ENCODE peak calls at places on chromosomes 5 and 9, in six cellular contexts. E is mesendoderm, K is IMR-90, F is H1, R is neuronal stem cell, O is mesenchymal stem cell. P is an unnamed sample.
A peak's percentile ranks its signal among the peaks of the same experiment; 100 is the strongest.

GRCh38 chr5:64165160-64165499 is 513 bp upstream of the RNF180 start:
- DNase-seq in E (no peak), K (no peak), F (no peak), R (no peak), O (no peak), P (no peak)

GRCh38 chr5:98096155-98096554 is 677.3 kb upstream of the RGMB start:
- DNase-seq in E (peak; percentile 9), K (peak; percentile 92), F (no peak), R (no peak), O (peak; percentile 80), P (no peak)

GRCh38 chr5:135465391-135466122 is 13.4 kb upstream of the TIFAB start:
- DNase-seq in E (no peak), K (no peak), F (no peak), R (no peak), O (no peak), P (no peak)

GRCh38 chr9:100324594-100325200 is 28.0 kb downstream of the TEX10 start:
- DNase-seq in E (peak; percentile 49), K (peak; percentile 74), F (no peak), R (no peak), O (peak; percentile 49), P (no peak)

GRCh38 chr5:143775258-143775657 is 36.7 kb upstream of the HMHB1 start:
- DNase-seq in E (no peak), K (peak; percentile 75), F (no peak), R (no peak), O (peak; percentile 45), P (no peak)

GRCh38 chr5:56833325-56833724 is 18.0 kb downstream of the MAP3K1 start:
- DNase-seq in E (peak; percentile 70), K (no peak), F (no peak), R (no peak), O (no peak), P (no peak)

GRCh38 chr9:117224676-117225075 is 190.2 kb downstream of the ASTN2 start:
- DNase-seq in E (peak; percentile 82), K (no peak), F (no peak), R (no peak), O (no peak), P (peak; percentile 45)

GRCh38 chr5:127898551-127899213 is 184.9 kb upstream of the SLC12A2 start:
- DNase-seq in E (no peak), K (peak; percentile 61), F (no peak), R (no peak), O (no peak), P (no peak)

GRCh38 chr9:93270976-93271375 is 87.0 kb downstream of the WNK2 start:
- DNase-seq in E (no peak), K (no peak), F (no peak), R (no peak), O (no peak), P (no peak)

GRCh38 chr9:33025572-33026347 is 687 bp downstream of the DNAJA1 start:
- DNase-seq in E (peak; percentile 84), K (peak; percentile 32), F (peak; percentile 80), R (no peak), O (peak; percentile 78), P (peak; percentile 81)

DNA sequence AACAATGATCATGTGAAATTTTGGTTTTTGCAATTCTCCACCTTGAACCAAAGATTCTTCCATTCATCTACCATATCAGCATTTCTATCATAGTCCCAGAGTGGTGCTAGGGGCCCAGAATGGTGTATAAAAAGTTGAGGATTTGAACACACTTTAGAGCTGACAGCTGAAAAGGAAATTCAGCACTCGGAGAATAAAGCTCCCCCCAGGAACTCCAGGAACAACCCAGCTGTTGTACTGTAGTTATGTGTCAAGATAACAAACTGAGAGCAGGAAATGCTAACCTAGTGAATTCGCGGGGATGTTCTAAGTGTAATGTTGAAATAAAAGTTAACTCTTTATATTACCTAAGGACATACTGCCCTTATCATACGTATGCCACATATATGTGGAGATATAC is 216.7 kb downstream of the NFIB start:
- DNase-seq in E (peak; percentile 76), K (peak; percentile 47), F (no peak), R (no peak), O (peak; percentile 85), P (no peak)
- H3K9ac ChIP-seq in E (no peak overlapping the region), K (no peak overlapping the region), F (no peak overlapping the region), R (no peak overlapping the region), O (no peak overlapping the region), P (no peak overlapping the region)

DNA sequence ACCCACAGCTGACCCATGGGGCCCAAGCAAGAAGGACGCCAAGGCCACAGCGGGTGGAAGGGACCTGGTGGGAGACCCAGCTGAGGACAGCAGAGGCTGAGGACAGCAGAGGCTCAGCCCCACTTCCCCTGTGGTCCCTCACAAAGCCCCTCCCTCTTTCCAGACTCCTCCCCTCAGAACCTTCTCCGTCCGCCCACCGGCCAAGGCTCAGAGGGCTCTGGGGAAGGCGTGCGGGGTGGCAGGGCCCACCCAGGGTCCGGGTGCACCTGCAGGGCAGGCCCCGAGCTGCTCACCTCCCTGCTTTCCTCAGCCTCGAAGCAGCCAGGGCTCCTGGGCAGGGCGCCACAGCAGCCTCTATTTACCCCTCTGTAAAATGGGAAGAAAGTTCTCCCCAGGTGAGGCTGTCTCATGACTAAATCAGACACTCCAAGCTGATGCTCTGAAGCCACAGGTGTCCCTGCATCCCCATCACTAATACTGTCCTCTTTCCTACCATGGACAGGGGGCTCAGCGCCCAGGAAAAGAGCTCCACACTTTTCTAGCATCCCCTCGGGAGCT is 137.9 kb upstream of the PPP1R26 start:
- DNase-seq in E (no peak), K (no peak), F (no peak), R (no peak), O (no peak), P (no peak)
- H2BK15ac ChIP-seq in E (no peak overlapping the region), K (no peak overlapping the region), F (peak overlapping the region; percentile 72), R (no peak overlapping the region), O (no peak overlapping the region), P (no peak overlapping the region)

DNA sequence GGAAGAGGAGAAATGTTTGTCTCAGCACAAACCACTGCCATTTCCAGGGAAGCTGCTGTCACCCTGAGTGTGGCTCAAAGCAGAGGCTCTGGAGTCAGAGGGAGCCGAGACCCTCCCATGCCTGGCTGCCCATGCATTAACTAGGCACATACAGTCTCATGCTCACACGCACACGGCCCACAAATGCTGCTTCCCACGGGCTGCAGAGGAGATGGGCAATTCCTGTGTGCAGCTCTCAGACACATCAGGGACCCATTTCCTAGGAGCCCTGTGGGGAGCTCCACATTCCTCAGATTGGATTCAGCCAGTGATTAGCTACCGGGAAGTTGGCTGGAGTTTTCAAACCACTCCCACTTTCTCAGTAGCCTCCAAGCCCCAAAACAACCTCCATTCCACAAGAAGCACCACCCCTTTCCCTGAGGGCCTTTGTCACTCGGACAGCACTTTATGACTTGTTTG is 9.1 kb upstream of the PTGES start:
- DNase-seq in E (peak; percentile 54), K (peak; percentile 83), F (no peak), R (no peak), O (peak; percentile 94), P (peak; percentile 55)
- H3K9ac ChIP-seq in E (no peak overlapping the region), K (peak overlapping the region; percentile 64), F (no peak overlapping the region), R (no peak overlapping the region), O (peak overlapping the region; percentile 86), P (no peak overlapping the region)

GRCh38 chr5:14534773-14535172 is 46.8 kb upstream of the OTULINL start:
- DNase-seq in E (peak; percentile 22), K (no peak), F (no peak), R (no peak), O (peak; percentile 6), P (no peak)
- H2BK15ac ChIP-seq in E (no peak overlapping the region), K (no peak overlapping the region), F (no peak overlapping the region), R (no peak overlapping the region), O (no peak overlapping the region), P (no peak overlapping the region)

GRCh38 chr5:115424446-115424845 is 120.1 kb downstream of the FEM1C start:
- DNase-seq in E (no peak), K (no peak), F (no peak), R (no peak), O (no peak), P (no peak)
- H3K9ac ChIP-seq in E (no peak overlapping the region), K (no peak overlapping the region), F (no peak overlapping the region), R (no peak overlapping the region), O (no peak overlapping the region), P (no peak overlapping the region)

GRCh38 chr5:139494256-139494655 is 11.7 kb upstream of the STING1 start:
- DNase-seq in E (no peak), K (no peak), F (no peak), R (no peak), O (no peak), P (no peak)
- H2BK15ac ChIP-seq in E (no peak overlapping the region), K (peak overlapping the region; percentile 83), F (no peak overlapping the region), R (no peak overlapping the region), O (no peak overlapping the region), P (no peak overlapping the region)

DNA sequence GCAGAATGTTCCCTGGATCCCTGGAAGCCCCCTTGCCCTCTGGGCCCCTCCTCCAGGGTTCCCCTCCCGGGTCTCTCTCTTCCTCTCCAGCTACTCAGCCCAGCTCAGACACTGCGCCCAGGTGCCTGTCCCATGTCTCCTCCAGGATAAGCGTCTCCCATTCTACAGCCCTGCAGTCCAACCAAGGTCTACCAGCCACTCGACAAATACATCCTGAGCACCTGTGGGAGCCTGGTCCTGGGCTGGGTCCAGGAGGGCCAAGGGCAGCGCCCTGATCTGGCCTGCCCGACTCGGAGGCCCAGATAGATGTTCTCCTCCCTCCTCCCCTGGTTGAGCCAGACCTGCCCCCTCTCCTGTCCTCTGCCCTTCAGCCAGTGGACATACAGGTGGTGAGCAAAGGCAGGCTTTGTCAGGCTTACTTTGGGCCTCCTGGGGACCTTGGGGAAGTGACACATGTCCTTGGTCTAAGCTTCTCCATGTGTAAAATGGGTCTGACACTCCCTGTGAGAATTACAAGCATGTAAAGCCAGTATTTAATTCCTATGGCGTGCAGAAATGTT is 1.4 kb downstream of the FLT4 start:
- DNase-seq in E (no peak), K (no peak), F (peak; percentile 45), R (no peak), O (no peak), P (peak; percentile 25)
- H3K9ac ChIP-seq in E (no peak overlapping the region), K (no peak overlapping the region), F (no peak overlapping the region), R (no peak overlapping the region), O (no peak overlapping the region), P (no peak overlapping the region)

DNA sequence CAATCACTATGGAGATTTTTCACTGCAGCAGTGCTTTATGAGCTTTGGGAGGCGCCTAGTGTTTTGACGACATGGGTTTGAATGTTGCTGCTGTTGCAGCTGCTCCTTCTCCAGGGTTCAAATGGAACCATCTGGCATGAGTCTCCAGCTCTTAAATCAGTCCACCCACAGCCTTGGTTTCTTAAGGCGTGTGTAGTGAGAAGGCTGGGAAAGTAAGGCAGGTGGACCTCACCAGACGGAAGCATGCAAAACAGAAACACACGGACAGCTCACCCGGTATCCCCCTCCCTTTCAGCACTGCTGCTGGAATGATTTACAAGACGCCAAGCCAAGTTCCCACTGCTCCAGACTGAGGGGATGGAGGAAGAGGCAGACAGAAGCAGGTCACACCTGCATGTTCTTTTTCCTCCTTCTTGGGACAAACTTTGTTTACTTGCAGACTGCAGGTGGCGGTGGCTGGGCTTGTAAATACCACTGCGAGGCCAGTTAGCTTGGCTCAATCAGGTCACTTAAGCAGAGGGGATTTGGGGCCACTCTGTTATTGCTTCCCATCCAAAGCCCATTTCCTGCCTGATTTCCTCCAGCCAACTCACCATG is 47.4 kb downstream of the ADAM19 start:
- DNase-seq in E (no peak), K (peak; percentile 67), F (no peak), R (no peak), O (peak; percentile 77), P (peak; percentile 46)
- H2BK15ac ChIP-seq in E (no peak overlapping the region), K (no peak overlapping the region), F (no peak overlapping the region), R (no peak overlapping the region), O (no peak overlapping the region), P (no peak overlapping the region)

P was measured in H9.